ENCODE peak calls at places on chromosome 12, in four cellular contexts. Z is GM12878, F is K562, E is H1. K is an unnamed sample. For H3K9me3, the result is how much of the 10 kb centered on the place peaks cover.

GRCh38 chr12:90905691-90906370 is 49.1 kb downstream of the CCER1 start:
- DNase-seq in E (no peak), Z (no peak), F (no peak), K (peak)

GRCh38 chr12:113271853-113272561 is 50.7 kb downstream of the TPCN1 start:
- DNase-seq in Z (no peak), E (no peak), F (peak), K (peak)

GRCh38 chr12:66397574-66397973 is 95.3 kb downstream of the HELB start:
- DNase-seq in E (no peak), F (no peak), Z (no peak), K (peak)

GRCh38 chr12:56749364-56749763 is 2.8 kb downstream of the PRIM1 start:
- DNase-seq in Z (no peak), F (no peak), E (no peak), K (no peak)

GRCh38 chr12:96048392-96048969 is 13.1 kb upstream of the LTA4H start:
- DNase-seq in F (no peak), Z (no peak), E (no peak), K (no peak)

GRCh38 chr12:31471823-31472222 is 119.1 kb downstream of the DENND5B start:
- DNase-seq in Z (no peak), F (no peak), E (no peak), K (no peak)

GRCh38 chr12:47835831-47836155 is 16.1 kb upstream of the HDAC7 start:
- DNase-seq in F (peak), E (no peak), Z (no peak), K (no peak)

GRCh38 chr12:28517101-28517500 is 326.8 kb downstream of the CCDC91 start:
- DNase-seq in E (no peak), Z (no peak), F (no peak), K (no peak)

GRCh38 chr12:48810817-48811453 is 7.4 kb upstream of the CACNB3 start:
- DNase-seq in F (no peak), E (no peak), Z (no peak), K (peak)

GRCh38 chr12:14950982-14951746 is 10.2 kb downstream of the ARHGDIB start:
- DNase-seq in Z (no peak), E (no peak), F (no peak), K (no peak)

GRCh38 chr12:116319316-116319715 is 41.8 kb upstream of the MED13L start:
- DNase-seq in F (no peak), E (no peak), Z (no peak), K (peak)

GRCh38 chr12:132487311-132487741 is 2.6 kb upstream of the FBRSL1 start:
- DNase-seq in F (no peak), Z (no peak), E (no peak), K (no peak)

GRCh38 chr12:46559311-46559710 is 186.7 kb upstream of the SLC38A2 start:
- DNase-seq in E (no peak), F (no peak), Z (no peak), K (no peak)

GRCh38 chr12:22333751-22334695 is 484 bp downstream of the ST8SIA1 start:
- DNase-seq in F (no peak), Z (no peak), E (peak), K (no peak)

GRCh38 chr12:52522346-52523011 is 2.3 kb upstream of the KRT5 start:
- DNase-seq in E (peak), F (no peak), Z (no peak), K (no peak)

GRCh38 chr12:104201238-104202001 is 14.2 kb upstream of the TXNRD1 start:
- DNase-seq in F (peak), Z (peak), E (peak), K (peak)

GRCh38 chr12:106084048-106084671 is 54.6 kb downstream of the NUAK1 start:
- DNase-seq in E (peak), Z (no peak), F (no peak), K (peak)

GRCh38 chr12:29398495-29398894 is 17.5 kb upstream of the ERGIC2 start:
- DNase-seq in Z (no peak), F (no peak), E (no peak), K (no peak)

GRCh38 chr12:13124661-13125505 is 21.4 kb upstream of the GSG1 start:
- DNase-seq in E (no peak), Z (no peak), F (no peak), K (peak)

GRCh38 chr12:108335349-108336119 is 3.6 kb downstream of the CMKLR1 start:
- DNase-seq in F (no peak), Z (peak), E (no peak), K (no peak)

GRCh38 chr12:2794261-2794735 is 472 bp upstream of the FKBP4 start:
- DNase-seq in F (no peak), Z (no peak), E (peak), K (no peak)

GRCh38 chr12:1093166-1093751 is 102.2 kb downstream of the ERC1 start:
- DNase-seq in Z (no peak), E (no peak), F (peak), K (peak)

GRCh38 chr12:116099664-116100432 is 177.6 kb downstream of the MED13L start:
- DNase-seq in F (no peak), Z (no peak), E (no peak), K (no peak)

GRCh38 chr12:113228394-113229028 is 7.2 kb downstream of the TPCN1 start:
- DNase-seq in Z (no peak), E (no peak), F (no peak), K (no peak)

GRCh38 chr12:27020761-27021160 is 1.6 kb upstream of the MED21 start:
- DNase-seq in E (no peak), Z (no peak), F (peak), K (no peak)

GRCh38 chr12:34598352-34598827 is 576.1 kb downstream of the ALG10 start:
- DNase-seq in F (no peak), Z (no peak), E (no peak), K (no peak)

GRCh38 chr12:34595749-34596733 is 573.7 kb downstream of the ALG10 start:
- DNase-seq in E (no peak), Z (no peak), F (no peak), K (no peak)

GRCh38 chr12:34599530-34600513 is 577.5 kb downstream of the ALG10 start:
- DNase-seq in E (no peak), F (no peak), Z (no peak), K (no peak)

GRCh38 chr12:34598851-34599529 is 576.7 kb downstream of the ALG10 start:
- DNase-seq in Z (no peak), E (no peak), F (no peak), K (no peak)

GRCh38 chr12:34597548-34598351 is 575.5 kb downstream of the ALG10 start:
- DNase-seq in E (no peak), F (no peak), Z (no peak), K (no peak)
- H3K9me3 ChIP-seq in E (half or more), F (under half), Z (under half), K (half or more)

GRCh38 chr12:65278576-65279386 is at the start of gene MSRB3:
- DNase-seq in E (peak), F (peak), Z (no peak), K (peak)
- TF ChIP-seq CHD1 in E (no peak), F (no peak), Z (no peak), K (no peak)

DNA sequence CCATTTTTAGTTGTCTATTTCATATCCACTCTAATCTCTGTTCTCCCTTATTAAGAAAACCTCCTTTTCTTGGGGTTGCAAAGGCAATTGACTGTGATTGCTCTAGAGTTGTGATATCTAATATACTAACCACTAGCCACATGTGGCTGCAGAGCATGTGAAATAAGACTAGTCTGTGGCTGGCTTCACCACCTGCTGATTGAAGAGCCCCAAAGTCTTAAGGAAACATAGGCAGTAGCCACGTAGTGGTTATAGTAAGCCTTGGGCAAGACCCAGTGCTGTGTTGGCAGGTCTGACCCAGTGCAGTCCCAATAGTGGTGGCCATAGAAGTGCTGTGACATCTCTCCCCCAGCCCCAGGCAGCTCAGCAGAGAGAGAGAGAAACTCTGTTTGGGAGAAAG is 28.4 kb upstream of the ATP2B1 start:
- DNase-seq in Z (no peak), F (no peak), E (no peak), K (no peak)
- H3K9me3 ChIP-seq in Z (under half), F (under half), E (under half), K (under half)

GRCh38 chr12:3987571-3987970 is 114.4 kb upstream of the PARP11 start:
- DNase-seq in E (no peak), F (no peak), Z (no peak), K (no peak)

GRCh38 chr12:3989218-3989550 is 116.0 kb upstream of the PARP11 start:
- DNase-seq in E (no peak), F (no peak), Z (no peak), K (no peak)

GRCh38 chr12:3991798-3992580 is 118.8 kb upstream of the PARP11 start:
- DNase-seq in E (no peak), Z (no peak), F (no peak), K (no peak)

GRCh38 chr12:3990356-3990975 is 117.3 kb upstream of the PARP11 start:
- DNase-seq in Z (no peak), E (no peak), F (no peak), K (no peak)

GRCh38 chr12:3988519-3989217 is 115.5 kb upstream of the PARP11 start:
- DNase-seq in F (no peak), E (no peak), Z (peak), K (no peak)
- TF ChIP-seq CHD1 in F (no peak), E (no peak), Z (no peak), K (no peak)

DNA sequence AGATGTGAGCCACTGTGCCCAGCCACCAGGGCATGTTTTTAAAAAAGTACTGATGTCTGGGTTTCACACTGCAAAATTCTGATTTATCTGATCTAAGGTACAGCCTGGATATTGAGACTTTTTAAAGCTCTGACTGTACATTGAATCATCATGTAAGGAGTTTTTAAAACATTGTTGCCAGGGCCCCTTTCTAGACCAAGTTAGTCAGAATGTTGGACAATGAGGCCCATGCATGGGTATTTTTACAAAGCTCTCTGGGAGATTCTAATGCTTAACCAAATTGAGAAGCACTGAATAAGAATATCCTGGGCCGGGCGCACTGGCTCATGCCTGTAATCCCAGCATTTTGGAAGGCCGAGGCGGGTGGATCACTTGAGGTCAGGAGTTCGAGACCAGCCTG is 16.7 kb downstream of the TMEM19 start:
- DNase-seq in Z (no peak), E (no peak), F (no peak), K (peak)
- H3K9me3 ChIP-seq in Z (under half), E (under half), F (under half), K (under half)

GRCh38 chr12:121184425-121184824 is 25.5 kb upstream of the P2RX4 start:
- DNase-seq in Z (no peak), E (peak), F (no peak), K (no peak)
- TF ChIP-seq CHD1 in Z (no peak), E (no peak), F (no peak), K (no peak)

GRCh38 chr12:130385193-130385592 is 47.5 kb downstream of the PIWIL1 start:
- DNase-seq in F (no peak), Z (no peak), E (no peak), K (no peak)
- H3K9me3 ChIP-seq in F (under half), Z (under half), E (under half), K (under half)

GRCh38 chr12:42568952-42569916 is 20.3 kb downstream of the PRICKLE1 start:
- DNase-seq in E (no peak), Z (peak), F (peak), K (peak)
- TF ChIP-seq CHD1 in E (no peak), Z (no peak), F (no peak), K (no peak)